ENCODE peak calls at places on chromosomes 16 and 17, in eight cellular contexts. J is activated T-cell treated with anti-CD3 and anti-CD28 coated beads for 4 hours; F is astrocyte of the spinal cord; M is non-pigmented ciliary epithelial cell; H is naive thymus-derived CD8-positive, alpha-beta T cell; B is left kidney; S is stimulated activated CD4-positive, alpha-beta T cell treated with anti-CD3 and anti-CD28 coated beads, Interleukin-12 subunit alpha, Interleukin-12 subunit beta, amount 100 ng/mL, for 24 hours; R is NCI-H82. A is an unnamed sample.

GRCh38 chr16:46650224-46650623 is 29.0 kb upstream of the SHCBP1 start:
- DNase-seq in J (no peak), F (peak), M (no peak), H (no peak), B (no peak), S (no peak), R (peak), A (no peak)

GRCh38 chr17:77503293-77503655 is 362.5 kb downstream of the SEC14L1 start:
- DNase-seq in J (no peak), F (no peak), M (no peak), H (no peak), B (no peak), S (no peak), R (no peak), A (no peak)

GRCh38 chr16:10868089-10868488 is 8.9 kb upstream of the CIITA start:
- DNase-seq in J (no peak), F (no peak), M (no peak), H (no peak), B (no peak), S (no peak), R (no peak), A (no peak)

GRCh38 chr16:78277374-78277773 is 177.9 kb downstream of the WWOX start:
- DNase-seq in J (no peak), F (no peak), M (no peak), H (no peak), B (peak), S (no peak), R (peak), A (no peak)

GRCh38 chr16:70758786-70759185 is 42.2 kb downstream of the VAC14 start:
- DNase-seq in J (no peak), F (no peak), M (no peak), H (no peak), B (no peak), S (no peak), R (no peak), A (no peak)

GRCh38 chr16:2475413-2476344 is 752 bp downstream of the TBC1D24 start:
- DNase-seq in J (no peak), F (no peak), M (no peak), H (no peak), B (peak), S (peak), R (peak), A (no peak)

GRCh38 chr17:78142113-78142861 is 3.9 kb upstream of the C17orf99 start:
- DNase-seq in J (no peak), F (peak), M (no peak), H (no peak), B (no peak), S (no peak), R (no peak), A (no peak)

GRCh38 chr17:43456661-43457361 is 27.0 kb upstream of the DHX8 start:
- DNase-seq in J (no peak), F (peak), M (no peak), H (no peak), B (peak), S (no peak), R (peak), A (no peak)